ENCODE peak calls at places on chromosomes 7 and 10, in five cellular contexts. One of them, this sample, is unnamed.

GRCh38 chr10:15775513-15775912 is 55.8 kb upstream of the ITGA8 start:
- DNase-seq in K562: no peak
- DNase-seq in OCI-LY7: no peak
- DNase-seq in neuronal stem cell: no peak
- DNase-seq in GM23248: peak; percentile 85
- DNase-seq in this sample: no peak

GRCh38 chr7:144391823-144392255 is 11.7 kb downstream of the NOBOX start:
- DNase-seq in OCI-LY7: peak; percentile 58
- DNase-seq in K562: peak; percentile 66
- DNase-seq in neuronal stem cell: peak; percentile 47
- DNase-seq in GM23248: peak; percentile 79
- DNase-seq in this sample: peak; percentile 69

GRCh38 chr10:22713853-22714523 is 390 bp downstream of the PIP4K2A start:
- DNase-seq in OCI-LY7: peak; percentile 55
- DNase-seq in neuronal stem cell: peak; percentile 24
- DNase-seq in K562: no peak
- DNase-seq in GM23248: peak; percentile 49
- DNase-seq in this sample: peak; percentile 65

GRCh38 chr7:27079234-27079975 is 16.4 kb downstream of the HOXA1 start:
- DNase-seq in K562: no peak
- DNase-seq in neuronal stem cell: no peak
- DNase-seq in GM23248: peak; percentile 21
- DNase-seq in OCI-LY7: no peak
- DNase-seq in this sample: no peak

GRCh38 chr10:3398825-3399646 is 226.5 kb upstream of the PITRM1 start:
- DNase-seq in GM23248: peak; percentile 56
- DNase-seq in neuronal stem cell: no peak
- DNase-seq in K562: no peak
- DNase-seq in OCI-LY7: no peak
- DNase-seq in this sample: no peak

GRCh38 chr10:24920907-24921881 is 31.2 kb downstream of the PRTFDC1 start:
- DNase-seq in neuronal stem cell: no peak
- DNase-seq in K562: peak; percentile 89
- DNase-seq in GM23248: peak; percentile 98
- DNase-seq in OCI-LY7: no peak
- DNase-seq in this sample: no peak

GRCh38 chr7:26091933-26092332 is 60.1 kb upstream of the NFE2L3 start:
- DNase-seq in K562: peak; percentile 26
- DNase-seq in neuronal stem cell: no peak
- DNase-seq in OCI-LY7: peak; percentile 15
- DNase-seq in GM23248: peak; percentile 15
- DNase-seq in this sample: peak; percentile 38

GRCh38 chr7:139913006-139913405 is 83.9 kb downstream of the TBXAS1 start:
- DNase-seq in neuronal stem cell: no peak
- DNase-seq in GM23248: peak; percentile 17
- DNase-seq in K562: peak; percentile 12
- DNase-seq in OCI-LY7: no peak
- DNase-seq in this sample: no peak

GRCh38 chr10:72250666-72251065 is 23.1 kb upstream of the DDIT4 start:
- DNase-seq in GM23248: peak; percentile 84
- DNase-seq in neuronal stem cell: no peak
- DNase-seq in OCI-LY7: no peak
- DNase-seq in K562: no peak
- DNase-seq in this sample: no peak

GRCh38 chr10:76150139-76150885 is 718.9 kb downstream of the LRMDA start:
- DNase-seq in GM23248: peak; percentile 5
- DNase-seq in neuronal stem cell: peak; percentile 82
- DNase-seq in OCI-LY7: no peak
- DNase-seq in K562: no peak
- DNase-seq in this sample: peak; percentile 89

GRCh38 chr7:151852486-151853396 is 24.2 kb downstream of the PRKAG2 start:
- DNase-seq in K562: no peak
- DNase-seq in neuronal stem cell: no peak
- DNase-seq in OCI-LY7: no peak
- DNase-seq in GM23248: no peak
- DNase-seq in this sample: no peak

GRCh38 chr7:141231018-141231792 is 157.3 kb downstream of the TMEM178B start:
- DNase-seq in neuronal stem cell: no peak
- DNase-seq in GM23248: peak; percentile 10
- DNase-seq in OCI-LY7: no peak
- DNase-seq in K562: peak; percentile 37
- DNase-seq in this sample: peak; percentile 72

GRCh38 chr10:113068178-113068890 is 118.3 kb downstream of the TCF7L2 start:
- DNase-seq in neuronal stem cell: no peak
- DNase-seq in K562: no peak
- DNase-seq in OCI-LY7: no peak
- DNase-seq in GM23248: no peak
- DNase-seq in this sample: no peak

GRCh38 chr7:133887459-133887858 is 239.7 kb upstream of the LRGUK start:
- DNase-seq in neuronal stem cell: no peak
- DNase-seq in OCI-LY7: no peak
- DNase-seq in K562: no peak
- DNase-seq in GM23248: peak; percentile 17
- DNase-seq in this sample: no peak

GRCh38 chr7:34307540-34307939 is 350.5 kb upstream of the NPSR1 start:
- DNase-seq in neuronal stem cell: no peak
- DNase-seq in GM23248: no peak
- DNase-seq in OCI-LY7: no peak
- DNase-seq in K562: no peak
- DNase-seq in this sample: no peak

GRCh38 chr10:23157691-23158369 is 34.3 kb upstream of the PTF1A start:
- DNase-seq in neuronal stem cell: no peak
- DNase-seq in GM23248: peak; percentile 56
- DNase-seq in OCI-LY7: peak; percentile 64
- DNase-seq in K562: peak; percentile 56
- DNase-seq in this sample: peak; percentile 74

GRCh38 chr7:83153419-83153818 is 9.3 kb downstream of the PCLO start:
- DNase-seq in GM23248: no peak
- DNase-seq in K562: no peak
- DNase-seq in OCI-LY7: no peak
- DNase-seq in neuronal stem cell: no peak
- DNase-seq in this sample: no peak

GRCh38 chr7:159027803-159028455 is 116.7 kb downstream of the VIPR2 start:
- DNase-seq in GM23248: peak; percentile 42
- DNase-seq in K562: no peak
- DNase-seq in OCI-LY7: no peak
- DNase-seq in neuronal stem cell: no peak
- DNase-seq in this sample: peak; percentile 39

GRCh38 chr10:71840177-71840711 is 10.8 kb downstream of the PSAP start:
- DNase-seq in OCI-LY7: no peak
- DNase-seq in K562: peak; percentile 48
- DNase-seq in neuronal stem cell: peak; percentile 94
- DNase-seq in GM23248: peak; percentile 91
- DNase-seq in this sample: peak; percentile 98

GRCh38 chr7:116443101-116443523 is 56.4 kb upstream of the CAV2 start:
- DNase-seq in GM23248: peak; percentile 94
- DNase-seq in K562: no peak
- DNase-seq in OCI-LY7: no peak
- DNase-seq in neuronal stem cell: no peak
- DNase-seq in this sample: no peak

DNA sequence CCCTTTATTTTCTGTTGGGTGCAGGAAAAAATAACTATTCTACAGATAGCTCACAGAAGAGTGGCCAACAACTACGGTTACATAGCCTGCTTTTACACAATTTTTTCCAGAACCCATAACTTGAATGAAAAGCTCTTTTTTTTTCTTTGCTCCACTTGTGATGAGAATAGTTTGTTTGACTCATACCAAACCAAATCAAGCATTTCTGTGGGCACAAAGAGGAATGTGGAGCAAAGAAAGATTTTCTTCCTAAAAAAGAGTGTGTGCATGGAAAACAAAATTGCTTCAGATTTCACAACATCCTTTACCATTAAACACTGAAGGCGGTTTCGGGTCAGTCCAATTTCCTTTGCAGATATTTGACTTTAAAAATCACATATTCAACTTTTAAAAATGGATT is 54.8 kb upstream of the RAB11FIP2 start:
- DNase-seq in GM23248: peak; percentile 78
- DNase-seq in OCI-LY7: no peak
- DNase-seq in neuronal stem cell: no peak
- DNase-seq in K562: no peak
- DNase-seq in this sample: no peak
- H3K4me2 ChIP-seq in GM23248: peak overlapping the region; percentile 60
- H3K4me2 ChIP-seq in OCI-LY7: no peak overlapping the region
- H3K4me2 ChIP-seq in neuronal stem cell: no peak overlapping the region
- H3K4me2 ChIP-seq in K562: no peak overlapping the region
- H3K4me2 ChIP-seq in this sample: no peak overlapping the region

GRCh38 chr10:132595021-132595420 is 57.4 kb downstream of the INPP5A start:
- DNase-seq in GM23248: no peak
- DNase-seq in K562: no peak
- DNase-seq in neuronal stem cell: no peak
- DNase-seq in OCI-LY7: no peak
- DNase-seq in this sample: no peak
- H3K4me1 ChIP-seq in GM23248: peaks cover 10% of the 10 kb centered on the region
- H3K4me1 ChIP-seq in K562: no peaks in the 10 kb centered on the region
- H3K4me1 ChIP-seq in neuronal stem cell: peaks cover 15% of the 10 kb centered on the region
- H3K4me1 ChIP-seq in OCI-LY7: peaks cover 23% of the 10 kb centered on the region
- H3K4me1 ChIP-seq in this sample: peaks cover 13% of the 10 kb centered on the region

GRCh38 chr7:107606303-107606702 is 26.3 kb downstream of the BCAP29 start:
- DNase-seq in OCI-LY7: no peak
- DNase-seq in K562: no peak
- DNase-seq in GM23248: no peak
- DNase-seq in neuronal stem cell: no peak
- DNase-seq in this sample: no peak
- H3K4me3 ChIP-seq in OCI-LY7: no peak overlapping the region
- H3K4me3 ChIP-seq in K562: no peak overlapping the region
- H3K4me3 ChIP-seq in GM23248: no peak overlapping the region
- H3K4me3 ChIP-seq in neuronal stem cell: no peak overlapping the region
- H3K4me3 ChIP-seq in this sample: no peak overlapping the region

GRCh38 chr7:149620961-149621360 is 123.4 kb upstream of the ZNF746 start:
- DNase-seq in GM23248: no peak
- DNase-seq in neuronal stem cell: no peak
- DNase-seq in K562: no peak
- DNase-seq in OCI-LY7: no peak
- DNase-seq in this sample: no peak
- H3K4me2 ChIP-seq in GM23248: no peak overlapping the region
- H3K4me2 ChIP-seq in neuronal stem cell: no peak overlapping the region
- H3K4me2 ChIP-seq in K562: no peak overlapping the region
- H3K4me2 ChIP-seq in OCI-LY7: no peak overlapping the region
- H3K4me2 ChIP-seq in this sample: no peak overlapping the region

GRCh38 chr10:74058071-74058470 is 60.2 kb downstream of the VCL start:
- DNase-seq in OCI-LY7: peak; percentile 29
- DNase-seq in GM23248: no peak
- DNase-seq in neuronal stem cell: no peak
- DNase-seq in K562: no peak
- DNase-seq in this sample: no peak
- H3K4me1 ChIP-seq in OCI-LY7: peaks cover 14% of the 10 kb centered on the region
- H3K4me1 ChIP-seq in GM23248: peaks cover 47% of the 10 kb centered on the region
- H3K4me1 ChIP-seq in neuronal stem cell: no peaks in the 10 kb centered on the region
- H3K4me1 ChIP-seq in K562: peaks cover 30% of the 10 kb centered on the region
- H3K4me1 ChIP-seq in this sample: no peaks in the 10 kb centered on the region

DNA sequence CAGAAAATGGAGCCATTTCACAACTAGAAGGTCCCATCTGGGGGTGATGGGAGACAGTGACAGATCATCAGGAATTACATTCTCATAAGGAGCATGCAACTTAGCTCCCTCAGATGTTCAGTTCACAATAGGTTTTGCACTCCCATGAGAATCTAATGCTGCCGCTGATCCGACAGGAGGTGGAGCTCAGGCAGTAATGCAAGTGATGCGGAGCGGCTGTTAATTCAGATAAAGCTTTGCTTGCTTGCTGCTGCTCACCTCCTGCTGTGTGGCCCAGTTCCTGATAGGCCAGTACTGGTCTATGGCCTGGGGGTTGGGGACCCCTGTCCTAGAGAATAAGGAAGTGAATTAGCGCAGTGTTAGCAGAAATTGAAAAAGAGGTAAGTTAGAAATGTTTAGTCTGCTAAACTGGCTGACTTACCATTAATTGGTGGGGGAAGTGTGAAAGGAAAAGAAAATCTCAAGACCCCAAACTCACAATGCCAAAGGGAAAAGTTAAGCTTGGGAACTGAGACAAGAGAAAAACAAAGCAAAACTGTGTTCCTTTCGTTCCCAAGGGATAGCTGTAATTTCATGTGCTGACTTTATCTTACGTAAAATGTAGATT is 76.4 kb downstream of the LYZL2 start:
- DNase-seq in GM23248: no peak
- DNase-seq in OCI-LY7: no peak
- DNase-seq in K562: peak; percentile 80
- DNase-seq in neuronal stem cell: peak; percentile 21
- DNase-seq in this sample: peak; percentile 78
- H3K4me3 ChIP-seq in GM23248: no peak overlapping the region
- H3K4me3 ChIP-seq in OCI-LY7: no peak overlapping the region
- H3K4me3 ChIP-seq in K562: peak overlapping the region; percentile 10
- H3K4me3 ChIP-seq in neuronal stem cell: no peak overlapping the region
- H3K4me3 ChIP-seq in this sample: peak overlapping the region; percentile 1

GRCh38 chr10:20877554-20877953 is 19.6 kb downstream of the NEBL start:
- DNase-seq in K562: no peak
- DNase-seq in GM23248: no peak
- DNase-seq in OCI-LY7: no peak
- DNase-seq in neuronal stem cell: no peak
- DNase-seq in this sample: no peak

GRCh38 chr10:20874261-20874660 is 22.9 kb downstream of the NEBL start:
- DNase-seq in OCI-LY7: no peak
- DNase-seq in K562: no peak
- DNase-seq in GM23248: no peak
- DNase-seq in neuronal stem cell: no peak
- DNase-seq in this sample: no peak

GRCh38 chr10:20870839-20871238 is 26.3 kb downstream of the NEBL start:
- DNase-seq in OCI-LY7: no peak
- DNase-seq in neuronal stem cell: no peak
- DNase-seq in GM23248: no peak
- DNase-seq in K562: no peak
- DNase-seq in this sample: no peak

GRCh38 chr10:20871970-20872369 is 25.1 kb downstream of the NEBL start:
- DNase-seq in OCI-LY7: no peak
- DNase-seq in neuronal stem cell: no peak
- DNase-seq in GM23248: no peak
- DNase-seq in K562: no peak
- DNase-seq in this sample: no peak
- H3K4me2 ChIP-seq in OCI-LY7: no peak overlapping the region
- H3K4me2 ChIP-seq in neuronal stem cell: no peak overlapping the region
- H3K4me2 ChIP-seq in GM23248: no peak overlapping the region
- H3K4me2 ChIP-seq in K562: no peak overlapping the region
- H3K4me2 ChIP-seq in this sample: peak overlapping the region; percentile 2

DNA sequence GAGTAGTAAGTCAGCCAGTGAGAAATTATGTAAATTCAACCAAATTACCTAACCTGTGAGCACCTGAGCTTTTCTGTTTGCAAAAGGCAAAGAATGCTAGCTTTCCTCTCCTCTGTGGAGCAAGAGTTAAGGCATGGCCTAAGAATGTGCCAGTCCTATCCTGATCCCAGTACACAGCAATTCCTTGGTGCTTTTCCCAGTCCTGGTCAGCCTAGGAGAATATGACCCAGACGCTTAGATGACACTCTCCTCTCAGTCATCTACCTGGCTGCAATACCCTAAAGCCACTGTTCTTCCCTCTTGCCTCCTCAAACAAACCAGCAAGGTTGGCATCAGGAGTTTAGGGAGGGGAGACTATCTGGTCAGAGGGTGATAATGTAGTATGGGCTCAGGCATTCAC is 4.1 kb downstream of the PDLIM1 start:
- DNase-seq in GM23248: no peak
- DNase-seq in K562: no peak
- DNase-seq in neuronal stem cell: no peak
- DNase-seq in OCI-LY7: no peak
- DNase-seq in this sample: no peak
- H3K4me1 ChIP-seq in GM23248: peaks cover 31% of the 10 kb centered on the region
- H3K4me1 ChIP-seq in K562: peaks cover 26% of the 10 kb centered on the region
- H3K4me1 ChIP-seq in neuronal stem cell: peaks cover 5% of the 10 kb centered on the region
- H3K4me1 ChIP-seq in OCI-LY7: peaks cover 24% of the 10 kb centered on the region
- H3K4me1 ChIP-seq in this sample: peaks cover 13% of the 10 kb centered on the region